ENCODE peak calls at places on chromosome 1, in five cellular contexts. C is activated CD4-positive, alpha-beta memory T cell treated with anti-CD3 and anti-CD28 coated beads, Interleukin-2, amount 10 ng/mL, durations not matched to agents 7 days and 5 days; B is SHP77; M is GF-D8; F is foreskin fibroblast. G is an unnamed sample.

GRCh38 chr1:61202854-61203603 is 120.7 kb downstream of the NFIA start:
- DNase-seq in C (no peak), B (no peak), M (no peak), F (peak; percentile 14), G (no peak)

GRCh38 chr1:156382561-156382960 is 13.6 kb downstream of the RHBG start:
- DNase-seq in C (no peak), B (no peak), M (no peak), F (no peak), G (no peak)

GRCh38 chr1:29779146-29779545 is 542.8 kb downstream of the PTPRU start:
- DNase-seq in C (no peak), B (no peak), M (no peak), F (no peak), G (no peak)

GRCh38 chr1:93692983-93693591 is 11.4 kb upstream of the BCAR3 start:
- DNase-seq in C (peak; percentile 72), B (no peak), M (no peak), F (peak; percentile 90), G (no peak)

GRCh38 chr1:193143285-193143684 is 21.5 kb downstream of the CDC73 start:
- DNase-seq in C (no peak), B (no peak), M (no peak), F (no peak), G (no peak)

GRCh38 chr1:44249543-44249942 is 36.3 kb downstream of the DMAP1 start:
- DNase-seq in C (no peak), B (peak; percentile 37), M (no peak), F (no peak), G (peak; percentile 73)

GRCh38 chr1:3939242-3940080 is 39.4 kb upstream of the C1orf174 start:
- DNase-seq in C (no peak), B (peak; percentile 93), M (no peak), F (no peak), G (no peak)

GRCh38 chr1:228379165-228379460 is 27.5 kb downstream of the TRIM11 start:
- DNase-seq in C (no peak), B (no peak), M (no peak), F (no peak), G (no peak)

GRCh38 chr1:41853907-41854306 is 64.8 kb downstream of the HIVEP3 start:
- DNase-seq in C (no peak), B (no peak), M (no peak), F (no peak), G (no peak)

GRCh38 chr1:172955161-172955821 is 95.5 kb downstream of the TNFSF18 start:
- DNase-seq in C (no peak), B (no peak), M (no peak), F (peak; percentile 86), G (no peak)

GRCh38 chr1:4778056-4778455 is 123.6 kb downstream of the AJAP1 start:
- DNase-seq in C (no peak), B (no peak), M (no peak), F (no peak), G (no peak)

GRCh38 chr1:109298666-109299086 is 8.1 kb downstream of the MYBPHL start:
- DNase-seq in C (no peak), B (peak; percentile 66), M (no peak), F (peak; percentile 28), G (no peak)

GRCh38 chr1:99737016-99737415 is 29.4 kb downstream of the FRRS1 start:
- DNase-seq in C (no peak), B (no peak), M (no peak), F (peak; percentile 48), G (no peak)

GRCh38 chr1:241640867-241641542 is 836 bp upstream of the CHML start:
- DNase-seq in C (no peak), B (peak; percentile 34), M (no peak), F (no peak), G (no peak)

GRCh38 chr1:15442119-15442518 is 3.9 kb downstream of the CTRC start:
- DNase-seq in C (no peak), B (no peak), M (no peak), F (no peak), G (no peak)

GRCh38 chr1:58158006-58158405 is 388.5 kb downstream of the OMA1 start:
- DNase-seq in C (no peak), B (no peak), M (no peak), F (no peak), G (no peak)

GRCh38 chr1:235079443-235079967 is 49.1 kb downstream of the TOMM20 start:
- DNase-seq in C (no peak), B (peak; percentile 27), M (no peak), F (no peak), G (no peak)

GRCh38 chr1:30303387-30303786 is 420.0 kb downstream of the MATN1 start:
- DNase-seq in C (no peak), B (no peak), M (no peak), F (no peak), G (no peak)

GRCh38 chr1:52567943-52568342 is 15.1 kb upstream of the TUT4 start:
- DNase-seq in C (no peak), B (no peak), M (no peak), F (no peak), G (no peak)

GRCh38 chr1:70714149-70714548 is 303.1 kb downstream of the CTH start:
- DNase-seq in C (no peak), B (no peak), M (no peak), F (no peak), G (no peak)

GRCh38 chr1:226310637-226311195 is 1.8 kb upstream of the LIN9 start:
- DNase-seq in C (no peak), B (no peak), M (peak; percentile 17), F (no peak), G (no peak)

GRCh38 chr1:68230901-68231626 is 1.3 kb downstream of the WLS start:
- DNase-seq in C (no peak), B (peak; percentile 16), M (no peak), F (no peak), G (no peak)

GRCh38 chr1:96749618-96750017 is 28.0 kb downstream of the PTBP2 start:
- DNase-seq in C (no peak), B (no peak), M (no peak), F (no peak), G (no peak)

GRCh38 chr1:67843746-67844145 is 10.5 kb upstream of the GNG12 start:
- DNase-seq in C (no peak), B (no peak), M (no peak), F (no peak), G (no peak)

GRCh38 chr1:53089478-53090226 is 27.6 kb downstream of the PODN start:
- DNase-seq in C (no peak), B (no peak), M (no peak), F (no peak), G (no peak)

GRCh38 chr1:17773626-17774326 is 18.6 kb downstream of the ACTL8 start:
- DNase-seq in C (no peak), B (no peak), M (no peak), F (no peak), G (no peak)